ENCODE peak calls at places on chromosomes 3 and 15, in ten cellular contexts. L, W, M, N, J, T, Y, K, H and E are unnamed samples.

GRCh38 chr3:153373571-153373970 is 211.5 kb downstream of the RAP2B start:
- DNase-seq in N (no peak), L (no peak), K (no peak), J (no peak), T (peak; percentile 39), M (no peak), Y (no peak), H (no peak), W (no peak), E (no peak)

GRCh38 chr3:154022603-154023002 is 98.6 kb upstream of the ARHGEF26 start:
- DNase-seq in T (no peak), L (no peak), H (no peak), M (no peak), N (no peak), K (no peak), W (no peak), Y (no peak), J (no peak), E (no peak)

GRCh38 chr3:112333386-112334334 is 704 bp downstream of the CD200 start:
- DNase-seq in M (peak; percentile 61), L (peak; percentile 3), N (no peak), H (no peak), W (no peak), T (peak; percentile 45), K (peak; percentile 45), Y (peak; percentile 28), J (peak; percentile 62), E (no peak)

GRCh38 chr3:187927565-187927964 is 182.3 kb upstream of the BCL6 start:
- DNase-seq in Y (no peak), M (no peak), T (no peak), N (no peak), J (no peak), W (no peak), K (no peak), L (no peak), H (no peak), E (no peak)

GRCh38 chr3:107218864-107219269 is 158.4 kb upstream of the CCDC54 start:
- DNase-seq in W (no peak), N (no peak), L (no peak), Y (no peak), H (no peak), J (no peak), K (no peak), M (no peak), T (peak; percentile 50), E (no peak)

GRCh38 chr3:185319801-185320200 is 43.1 kb upstream of the MAP3K13 start:
- DNase-seq in J (no peak), L (no peak), T (no peak), H (no peak), Y (no peak), N (no peak), W (no peak), M (no peak), K (no peak), E (no peak)

GRCh38 chr3:64548200-64548889 is 139.5 kb downstream of the ADAMTS9 start:
- DNase-seq in Y (no peak), W (peak; percentile 51), T (peak; percentile 10), M (no peak), H (no peak), K (no peak), J (no peak), L (no peak), N (no peak), E (no peak)

GRCh38 chr3:184058029-184058428 is 5.2 kb downstream of the HTR3C start:
- DNase-seq in K (no peak), N (no peak), Y (no peak), M (no peak), T (no peak), W (peak; percentile 63), J (no peak), H (no peak), L (no peak), E (no peak)

GRCh38 chr3:13650210-13651056 is 101.5 kb downstream of the FBLN2 start:
- DNase-seq in J (peak; percentile 63), M (peak; percentile 22), H (peak; percentile 95), W (peak; percentile 91), K (peak; percentile 97), Y (peak; percentile 89), N (peak; percentile 72), T (peak; percentile 66), L (peak; percentile 70), E (peak; percentile 23)

GRCh38 chr3:162096874-162097273 is 600.3 kb downstream of the OTOL1 start:
- DNase-seq in K (no peak), N (no peak), J (no peak), W (no peak), L (no peak), T (peak; percentile 3), Y (no peak), M (no peak), H (no peak), E (peak; percentile 13)

GRCh38 chr15:54187325-54187724 is 209.1 kb downstream of the UNC13C start:
- DNase-seq in M (no peak), L (no peak), K (no peak), W (no peak), T (no peak), H (no peak), N (no peak), J (no peak), Y (no peak), E (no peak)

GRCh38 chr3:160448845-160449659 is 534 bp downstream of the TRIM59 start:
- DNase-seq in J (peak; percentile 20), N (no peak), W (no peak), M (no peak), Y (peak; percentile 72), H (no peak), T (peak; percentile 52), K (no peak), L (no peak), E (no peak)

GRCh38 chr3:125123455-125123854 is 67.7 kb upstream of the HEG1 start:
- DNase-seq in Y (no peak), J (no peak), T (no peak), H (no peak), M (no peak), K (no peak), W (no peak), L (no peak), N (no peak), E (no peak)

GRCh38 chr3:170642882-170643601 is 57.2 kb upstream of the SLC7A14 start:
- DNase-seq in H (no peak), K (no peak), W (no peak), N (no peak), L (no peak), T (no peak), M (no peak), J (no peak), Y (no peak), E (no peak)

GRCh38 chr15:54256190-54256589 is 277.9 kb downstream of the UNC13C start:
- DNase-seq in T (no peak), J (no peak), Y (no peak), H (no peak), K (no peak), L (no peak), N (no peak), M (no peak), W (no peak), E (no peak)

GRCh38 chr3:5016218-5017161 is 37.3 kb downstream of the BHLHE40 start:
- DNase-seq in J (no peak), L (no peak), M (no peak), W (peak; percentile 34), T (peak; percentile 77), K (no peak), H (no peak), Y (no peak), N (peak; percentile 17), E (peak; percentile 92)

GRCh38 chr15:89137926-89138325 is 49.7 kb downstream of the ABHD2 start:
- DNase-seq in J (no peak), M (no peak), L (no peak), N (no peak), Y (no peak), H (no peak), T (no peak), K (no peak), W (no peak), E (no peak)

GRCh38 chr3:11844891-11845290 is 1.8 kb downstream of the TAMM41 start:
- DNase-seq in W (no peak), M (no peak), H (no peak), Y (no peak), K (no peak), N (no peak), T (no peak), J (no peak), L (no peak), E (no peak)

GRCh38 chr15:60179786-60180391 is 175.8 kb downstream of the FOXB1 start:
- DNase-seq in J (peak; percentile 39), W (peak; percentile 53), L (no peak), N (peak; percentile 11), H (no peak), T (peak; percentile 59), K (no peak), Y (no peak), M (no peak), E (peak; percentile 17)

GRCh38 chr3:196941846-196942225 is 492 bp downstream of the NCBP2 start:
- DNase-seq in M (peak; percentile 45), L (peak; percentile 53), J (peak; percentile 69), K (peak; percentile 61), T (peak; percentile 62), N (peak; percentile 41), Y (no peak), H (peak; percentile 86), W (peak; percentile 62), E (peak; percentile 24)

GRCh38 chr15:67915374-67916050 is 75.7 kb upstream of the RNU6-1 start:
- DNase-seq in H (no peak), N (no peak), L (no peak), M (no peak), J (no peak), T (no peak), W (no peak), Y (peak; percentile 90), K (no peak), E (no peak)

GRCh38 chr15:93974804-93975481 is 256.4 kb upstream of the MCTP2 start:
- DNase-seq in J (peak; percentile 78), H (no peak), W (peak; percentile 58), K (peak; percentile 22), T (peak; percentile 9), N (no peak), L (no peak), Y (no peak), M (no peak), E (no peak)

GRCh38 chr15:73700041-73700842 is 16.1 kb downstream of the CD276 start:
- DNase-seq in T (peak; percentile 77), Y (no peak), J (peak; percentile 77), W (peak; percentile 76), H (no peak), N (peak; percentile 70), K (peak; percentile 67), M (peak; percentile 32), L (peak; percentile 52), E (peak; percentile 54)

GRCh38 chr15:62365795-62366442 is 200.8 kb upstream of the C2CD4B start:
- DNase-seq in M (no peak), W (no peak), T (no peak), K (no peak), L (no peak), J (peak; percentile 13), Y (no peak), N (no peak), H (no peak), E (peak; percentile 22)

GRCh38 chr15:35209838-35210237 is 124.7 kb upstream of the NANOGP8 start:
- DNase-seq in H (no peak), M (no peak), L (no peak), N (no peak), W (no peak), K (no peak), Y (no peak), T (peak; percentile 8), J (no peak), E (no peak)

GRCh38 chr3:177751770-177752169 is 554.5 kb upstream of the TBL1XR1 start:
- DNase-seq in M (no peak), Y (no peak), J (no peak), N (no peak), K (no peak), W (no peak), L (no peak), H (no peak), T (no peak), E (no peak)

GRCh38 chr3:134326760-134327593 is 47.3 kb downstream of the AMOTL2 start:
- DNase-seq in H (peak; percentile 91), Y (no peak), W (peak; percentile 89), J (no peak), M (no peak), L (no peak), N (no peak), T (peak; percentile 98), K (peak; percentile 59), E (peak; percentile 99)

GRCh38 chr3:133821767-133822638 is 16.4 kb downstream of the SRPRB start:
- DNase-seq in M (no peak), W (peak; percentile 46), N (no peak), K (peak; percentile 61), Y (peak; percentile 87), H (peak; percentile 73), L (no peak), T (peak; percentile 47), J (peak; percentile 17), E (peak; percentile 94)